ENCODE peak calls at places on chromosomes 2 and 18, in four cellular contexts. H is astrocyte, D is H4, L is HFF-Myc. M is an unnamed sample.

GRCh38 chr2:274503-274902 is 9.8 kb downstream of the ACP1 start:
- DNase-seq in H (no peak), D (no peak), L (no peak), M (no peak)

GRCh38 chr2:138239902-138240595 is 261.5 kb upstream of the SPOPL start:
- DNase-seq in H (peak; percentile 73), D (no peak), L (no peak), M (no peak)

GRCh38 chr2:44598731-44599529 is 237.2 kb downstream of the CAMKMT start:
- DNase-seq in H (no peak), D (no peak), L (no peak), M (no peak)

GRCh38 chr2:108895188-108895587 is 93.8 kb downstream of the EDAR start:
- DNase-seq in H (no peak), D (no peak), L (no peak), M (no peak)

GRCh38 chr2:66790651-66791181 is 355.8 kb downstream of the MEIS1 start:
- DNase-seq in H (peak; percentile 52), D (peak; percentile 6), L (no peak), M (no peak)

GRCh38 chr2:37132914-37133313 is 23.9 kb downstream of the EIF2AK2 start:
- DNase-seq in H (no peak), D (no peak), L (no peak), M (no peak)

GRCh38 chr18:58727776-58728500 is 56.7 kb downstream of the MALT1 start:
- DNase-seq in H (peak; percentile 19), D (no peak), L (no peak), M (no peak)

GRCh38 chr18:49547701-49548100 is 14.2 kb upstream of the LIPG start:
- DNase-seq in H (no peak), D (no peak), L (no peak), M (no peak)

GRCh38 chr2:149552226-149552625 is 35.3 kb downstream of the MMADHC start:
- DNase-seq in H (no peak), D (no peak), L (no peak), M (no peak)

GRCh38 chr18:54717673-54718435 is 110.4 kb upstream of the RAB27B start:
- DNase-seq in H (peak; percentile 35), D (no peak), L (no peak), M (no peak)

GRCh38 chr2:239263231-239263936 is 137.4 kb downstream of the HDAC4 start:
- DNase-seq in H (no peak), D (no peak), L (no peak), M (no peak)

M was measured in GM04503.